ENCODE peak calls at places on chromosome 17, in four cellular contexts. D is H1, Q is HepG2, A is GM12878. H is an unnamed sample.

GRCh38 chr17:67488161-67488560 is 111.1 kb downstream of the PITPNC1 start:
- DNase-seq in D (no peak), A (no peak), Q (no peak), H (no peak)

GRCh38 chr17:50267074-50267841 is 7.0 kb upstream of the TMEM92 start:
- DNase-seq in Q (no peak), A (no peak), D (no peak), H (no peak)

GRCh38 chr17:71792966-71793365 is 327.9 kb upstream of the SOX9 start:
- DNase-seq in A (no peak), Q (no peak), D (no peak), H (no peak)

GRCh38 chr17:1714488-1714979 is 4.4 kb upstream of the TLCD2 start:
- DNase-seq in D (peak), Q (peak), A (no peak), H (peak)

GRCh38 chr17:40311575-40311974 is 2.6 kb downstream of the RARA start:
- DNase-seq in A (no peak), Q (no peak), D (no peak), H (no peak)

GRCh38 chr17:19016297-19016696 is 11.7 kb upstream of the FAM83G start:
- DNase-seq in D (no peak), Q (no peak), A (no peak), H (no peak)

GRCh38 chr17:77495575-77495974 is 354.8 kb downstream of the SEC14L1 start:
- DNase-seq in A (no peak), Q (no peak), D (no peak), H (no peak)

GRCh38 chr17:50209472-50210248 is 8.2 kb upstream of the COL1A1 start:
- DNase-seq in Q (no peak), D (no peak), A (no peak), H (peak)

GRCh38 chr17:35988164-35988563 is 1.6 kb upstream of the CCL14 start:
- DNase-seq in D (no peak), Q (no peak), A (no peak), H (no peak)

GRCh38 chr17:30422171-30422570 is 43.4 kb downstream of the CPD start:
- DNase-seq in Q (no peak), A (no peak), D (no peak), H (no peak)

GRCh38 chr17:49218941-49219913 is 8.7 kb downstream of the ABI3 start:
- DNase-seq in A (peak), Q (no peak), D (no peak), H (no peak)

GRCh38 chr17:69525920-69526841 is 111.7 kb downstream of the MAP2K6 start:
- DNase-seq in A (no peak), D (peak), Q (peak), H (no peak)
- TF ChIP-seq ZNF274 in A (no peak), D (no peak), Q (no peak), H (no peak)

DNA sequence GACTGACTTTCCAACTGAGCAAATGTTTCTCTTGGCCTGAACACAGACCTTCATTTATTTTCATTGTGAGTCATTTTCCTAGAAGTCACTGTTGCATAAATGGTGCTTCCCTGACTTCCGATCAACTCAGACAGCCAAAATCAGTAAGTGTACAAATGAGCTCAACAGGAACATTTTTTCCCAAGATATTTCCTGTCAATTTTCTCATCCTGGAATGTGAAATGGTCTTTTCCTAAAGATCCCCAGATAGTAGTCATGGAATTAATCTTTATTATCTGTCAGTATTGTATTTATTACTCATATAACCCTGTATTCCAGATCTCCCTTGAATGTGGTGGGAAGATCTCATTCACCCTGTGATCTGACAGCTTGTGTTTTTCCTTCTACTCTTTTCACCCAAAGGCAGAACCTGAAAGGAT is 360.3 kb upstream of the KIF2B start:
- DNase-seq in D (no peak), A (no peak), Q (no peak), H (no peak)
- TF ChIP-seq SUZ12 in D (no peak), A (no peak), Q (no peak), H (no peak)

GRCh38 chr17:65749479-65749878 is 188.0 kb upstream of the AXIN2 start:
- DNase-seq in D (no peak), Q (peak), A (no peak), H (no peak)
- TF ChIP-seq YY1 in D (no peak), Q (no peak), A (no peak), H (no peak)

GRCh38 chr17:234163-235047 is 53.0 kb upstream of the DOC2B start:
- DNase-seq in A (no peak), Q (no peak), D (no peak), H (no peak)
- TF ChIP-seq ZNF274 in A (no peak), Q (no peak), D (no peak), H (no peak)

DNA sequence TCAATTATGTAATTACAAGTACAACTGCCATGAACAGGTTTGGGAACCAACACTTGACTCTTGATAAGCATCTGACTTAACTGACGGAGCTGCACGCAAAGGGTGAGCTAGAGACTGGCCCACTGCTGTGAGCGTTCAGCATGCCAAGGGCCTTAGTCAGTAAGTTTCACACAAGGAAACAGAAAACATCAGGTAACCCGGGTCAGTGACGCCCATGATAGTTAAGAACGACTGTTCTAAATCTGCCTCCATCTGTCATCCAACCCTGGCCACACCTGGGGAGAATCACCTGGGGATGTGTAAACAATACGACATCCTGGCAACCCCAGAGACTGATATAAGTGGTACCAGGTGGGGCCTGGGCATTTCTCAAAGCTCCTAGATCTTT is 12.3 kb downstream of the SMIM5 start:
- DNase-seq in A (no peak), D (no peak), Q (no peak), H (no peak)
- TF ChIP-seq SUZ12 in A (no peak), D (no peak), Q (no peak), H (no peak)

GRCh38 chr17:78868391-78868790 is 27.8 kb upstream of the USP36 start:
- DNase-seq in A (no peak), Q (no peak), D (no peak), H (no peak)
- TF ChIP-seq YY1 in A (no peak), Q (no peak), D (no peak), H (no peak)

GRCh38 chr17:58337600-58338453 is 9.2 kb upstream of the TSPOAP1 start:
- DNase-seq in Q (peak), D (peak), A (peak), H (peak)

GRCh38 chr17:58339775-58340622 is 11.4 kb upstream of the TSPOAP1 start:
- DNase-seq in A (no peak), D (no peak), Q (no peak), H (no peak)

GRCh38 chr17:58340623-58340876 is 11.5 kb downstream of the SUPT4H1 start:
- DNase-seq in D (no peak), A (no peak), Q (no peak), H (no peak)

GRCh38 chr17:58338454-58338841 is 9.9 kb upstream of the TSPOAP1 start:
- DNase-seq in A (no peak), D (no peak), Q (no peak), H (no peak)

DNA sequence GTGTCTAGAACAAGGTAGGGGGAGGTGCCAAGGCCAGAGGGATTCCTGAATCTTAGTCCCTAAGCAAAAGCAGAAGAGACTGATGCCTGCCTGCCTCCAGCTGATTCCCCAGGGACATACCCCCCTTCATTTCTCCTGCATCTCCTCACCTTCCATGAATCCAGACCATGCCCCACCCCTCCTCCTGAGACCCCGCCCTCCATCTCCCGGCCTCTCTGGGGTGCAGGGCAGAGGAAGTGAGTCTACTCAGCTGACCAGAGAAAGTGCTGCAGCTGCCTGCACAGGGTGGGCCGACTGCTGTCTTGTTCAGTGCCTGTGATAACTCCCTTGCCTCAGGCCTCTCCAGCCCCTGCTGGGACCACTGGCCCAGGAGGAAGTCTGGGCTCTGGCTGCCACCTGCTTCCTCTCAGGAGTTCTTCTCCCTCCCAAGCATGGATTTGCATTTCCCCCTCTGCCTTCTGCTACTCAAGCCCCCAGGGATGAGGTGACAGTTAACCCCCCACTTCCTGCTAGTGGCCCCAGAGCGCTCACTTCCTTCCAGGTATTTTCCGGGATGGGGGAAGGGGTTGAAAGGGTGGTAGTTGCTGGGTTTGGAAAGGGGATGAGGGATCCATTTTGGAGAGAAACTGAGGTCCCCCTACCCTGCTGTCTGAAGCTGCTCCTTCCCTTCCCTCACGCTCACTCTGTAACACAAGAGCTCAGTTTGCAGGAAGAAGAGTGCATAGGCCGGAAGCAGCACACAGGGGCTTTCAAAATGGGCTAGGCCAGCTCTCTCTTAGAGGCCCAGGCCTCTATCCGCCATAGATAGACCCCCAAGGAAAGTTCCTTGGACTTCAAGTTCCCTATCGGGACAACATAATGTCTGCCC is 10.5 kb upstream of the TSPOAP1 start:
- DNase-seq in A (peak), D (no peak), Q (peak), H (peak)
- TF ChIP-seq ZNF274 in A (no peak), D (no peak), Q (no peak), H (no peak)

GRCh38 chr17:42253601-42254000 is 22.6 kb downstream of the STAT5B start:
- DNase-seq in A (no peak), Q (no peak), D (no peak), H (no peak)
- TF ChIP-seq SUZ12 in A (no peak), Q (no peak), D (no peak), H (no peak)

GRCh38 chr17:55237268-55237667 is 27.5 kb upstream of the HLF start:
- DNase-seq in A (no peak), Q (no peak), D (no peak), H (no peak)

GRCh38 chr17:55238931-55239297 is 25.8 kb upstream of the HLF start:
- DNase-seq in D (no peak), Q (peak), A (no peak), H (peak)

GRCh38 chr17:55238197-55238930 is 26.4 kb upstream of the HLF start:
- DNase-seq in Q (peak), D (peak), A (peak), H (peak)

GRCh38 chr17:55241097-55241496 is 23.7 kb upstream of the HLF start:
- DNase-seq in Q (no peak), A (no peak), D (no peak), H (no peak)

DNA sequence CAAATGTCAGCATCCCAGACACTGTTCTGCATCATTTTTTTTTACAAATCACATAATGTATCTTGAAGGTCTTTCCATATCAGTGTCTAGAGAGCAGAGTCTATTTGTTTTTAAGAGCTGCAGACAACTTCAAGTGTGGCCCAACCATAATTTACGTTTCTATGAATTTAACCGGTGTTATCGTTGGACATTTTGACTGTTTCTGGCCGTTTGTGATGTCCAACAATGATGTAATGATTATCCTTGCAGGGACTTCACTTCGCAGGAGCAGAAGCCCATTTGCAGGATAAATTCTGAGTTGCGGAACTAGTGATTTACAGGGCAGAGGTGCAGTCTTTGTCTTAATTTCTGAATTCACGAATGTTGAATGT is 26.9 kb upstream of the HLF start:
- DNase-seq in Q (no peak), A (no peak), D (no peak), H (no peak)
- TF ChIP-seq YY1 in Q (no peak), A (no peak), D (no peak), H (no peak)

GRCh38 chr17:7750321-7750821 is 32.8 kb downstream of the DNAH2 start:
- DNase-seq in D (no peak), Q (no peak), A (no peak), H (no peak)
- TF ChIP-seq ZNF274 in D (no peak), Q (no peak), A (no peak), H (no peak)